ENCODE peak calls at places on chromosomes 11 and 22, in nine cellular contexts. One of them, this sample, is unnamed.

GRCh38 chr22:17769716-17770082 is 4.6 kb downstream of the BID start:
- DNase-seq in activated naive CD8-positive, alpha-beta T cell treated with anti-CD3 and anti-CD28 coated beads for 36 hours: no peak
- DNase-seq in endothelial cell: no peak
- DNase-seq in OCI-LY7: no peak
- DNase-seq in RCC 7860: no peak
- DNase-seq in caudate nucleus: no peak
- DNase-seq in AG04449: no peak
- DNase-seq in tibial artery: no peak
- DNase-seq in SK-N-DZ: no peak
- DNase-seq in this sample: no peak

GRCh38 chr11:69012092-69013008 is 696 bp downstream of the MRGPRF start:
- DNase-seq in activated naive CD8-positive, alpha-beta T cell treated with anti-CD3 and anti-CD28 coated beads for 36 hours: no peak
- DNase-seq in endothelial cell: no peak
- DNase-seq in OCI-LY7: no peak
- DNase-seq in RCC 7860: no peak
- DNase-seq in caudate nucleus: no peak
- DNase-seq in AG04449: no peak
- DNase-seq in tibial artery: no peak
- DNase-seq in SK-N-DZ: no peak
- DNase-seq in this sample: no peak

GRCh38 chr11:985435-985834 is 51.1 kb downstream of the MUC6 start:
- DNase-seq in activated naive CD8-positive, alpha-beta T cell treated with anti-CD3 and anti-CD28 coated beads for 36 hours: no peak
- DNase-seq in endothelial cell: no peak
- DNase-seq in OCI-LY7: no peak
- DNase-seq in RCC 7860: no peak
- DNase-seq in caudate nucleus: no peak
- DNase-seq in AG04449: no peak
- DNase-seq in tibial artery: no peak
- DNase-seq in SK-N-DZ: no peak
- DNase-seq in this sample: no peak

GRCh38 chr22:46443850-46444389 is 93.5 kb downstream of the CELSR1 start:
- DNase-seq in activated naive CD8-positive, alpha-beta T cell treated with anti-CD3 and anti-CD28 coated beads for 36 hours: no peak
- DNase-seq in endothelial cell: no peak
- DNase-seq in OCI-LY7: no peak
- DNase-seq in RCC 7860: no peak
- DNase-seq in caudate nucleus: no peak
- DNase-seq in AG04449: no peak
- DNase-seq in tibial artery: no peak
- DNase-seq in SK-N-DZ: no peak
- DNase-seq in this sample: no peak

GRCh38 chr22:43985532-43985931 is 30.3 kb downstream of the SAMM50 start:
- DNase-seq in activated naive CD8-positive, alpha-beta T cell treated with anti-CD3 and anti-CD28 coated beads for 36 hours: no peak
- DNase-seq in endothelial cell: no peak
- DNase-seq in OCI-LY7: no peak
- DNase-seq in RCC 7860: no peak
- DNase-seq in caudate nucleus: no peak
- DNase-seq in AG04449: no peak
- DNase-seq in tibial artery: no peak
- DNase-seq in SK-N-DZ: no peak
- DNase-seq in this sample: no peak

GRCh38 chr11:36426226-36426848 is 83.7 kb downstream of the TRAF6 start:
- DNase-seq in activated naive CD8-positive, alpha-beta T cell treated with anti-CD3 and anti-CD28 coated beads for 36 hours: no peak
- DNase-seq in endothelial cell: no peak
- DNase-seq in OCI-LY7: no peak
- DNase-seq in RCC 7860: no peak
- DNase-seq in caudate nucleus: no peak
- DNase-seq in AG04449: no peak
- DNase-seq in tibial artery: no peak
- DNase-seq in SK-N-DZ: no peak
- DNase-seq in this sample: no peak

GRCh38 chr11:113532697-113533424 is 57.7 kb upstream of the DRD2 start:
- DNase-seq in activated naive CD8-positive, alpha-beta T cell treated with anti-CD3 and anti-CD28 coated beads for 36 hours: peak
- DNase-seq in endothelial cell: peak
- DNase-seq in OCI-LY7: peak
- DNase-seq in RCC 7860: peak
- DNase-seq in caudate nucleus: peak
- DNase-seq in AG04449: peak
- DNase-seq in tibial artery: peak
- DNase-seq in SK-N-DZ: peak
- DNase-seq in this sample: peak

GRCh38 chr11:44316388-44317240 is 6.7 kb upstream of the ALX4 start:
- DNase-seq in activated naive CD8-positive, alpha-beta T cell treated with anti-CD3 and anti-CD28 coated beads for 36 hours: no peak
- DNase-seq in endothelial cell: no peak
- DNase-seq in OCI-LY7: no peak
- DNase-seq in RCC 7860: no peak
- DNase-seq in caudate nucleus: no peak
- DNase-seq in AG04449: no peak
- DNase-seq in tibial artery: peak
- DNase-seq in SK-N-DZ: no peak
- DNase-seq in this sample: no peak

GRCh38 chr11:84947970-84948600 is 679.1 kb downstream of the DLG2 start:
- DNase-seq in activated naive CD8-positive, alpha-beta T cell treated with anti-CD3 and anti-CD28 coated beads for 36 hours: no peak
- DNase-seq in endothelial cell: no peak
- DNase-seq in OCI-LY7: no peak
- DNase-seq in RCC 7860: no peak
- DNase-seq in caudate nucleus: peak
- DNase-seq in AG04449: no peak
- DNase-seq in tibial artery: no peak
- DNase-seq in SK-N-DZ: no peak
- DNase-seq in this sample: no peak

GRCh38 chr11:24239016-24239720 is 257.7 kb upstream of the LUZP2 start:
- DNase-seq in activated naive CD8-positive, alpha-beta T cell treated with anti-CD3 and anti-CD28 coated beads for 36 hours: no peak
- DNase-seq in endothelial cell: no peak
- DNase-seq in OCI-LY7: no peak
- DNase-seq in RCC 7860: no peak
- DNase-seq in caudate nucleus: no peak
- DNase-seq in AG04449: peak
- DNase-seq in tibial artery: no peak
- DNase-seq in SK-N-DZ: no peak
- DNase-seq in this sample: no peak

GRCh38 chr22:19579880-19580279 is 55.7 kb upstream of the CLDN5 start:
- DNase-seq in activated naive CD8-positive, alpha-beta T cell treated with anti-CD3 and anti-CD28 coated beads for 36 hours: peak
- DNase-seq in endothelial cell: peak
- DNase-seq in OCI-LY7: peak
- DNase-seq in RCC 7860: no peak
- DNase-seq in caudate nucleus: no peak
- DNase-seq in AG04449: no peak
- DNase-seq in tibial artery: no peak
- DNase-seq in SK-N-DZ: no peak
- DNase-seq in this sample: no peak

GRCh38 chr22:43798492-43798891 is 13.6 kb downstream of the EFCAB6 start:
- DNase-seq in activated naive CD8-positive, alpha-beta T cell treated with anti-CD3 and anti-CD28 coated beads for 36 hours: no peak
- DNase-seq in endothelial cell: no peak
- DNase-seq in OCI-LY7: peak
- DNase-seq in RCC 7860: peak
- DNase-seq in caudate nucleus: no peak
- DNase-seq in AG04449: no peak
- DNase-seq in tibial artery: no peak
- DNase-seq in SK-N-DZ: no peak
- DNase-seq in this sample: no peak

GRCh38 chr11:1604711-1605110 is 3.6 kb downstream of the KRTAP5-3 start:
- DNase-seq in activated naive CD8-positive, alpha-beta T cell treated with anti-CD3 and anti-CD28 coated beads for 36 hours: no peak
- DNase-seq in endothelial cell: no peak
- DNase-seq in OCI-LY7: no peak
- DNase-seq in RCC 7860: no peak
- DNase-seq in caudate nucleus: no peak
- DNase-seq in AG04449: no peak
- DNase-seq in tibial artery: peak
- DNase-seq in SK-N-DZ: no peak
- DNase-seq in this sample: no peak

GRCh38 chr11:62394825-62395538 is 23.9 kb upstream of the SCGB1A1 start:
- DNase-seq in activated naive CD8-positive, alpha-beta T cell treated with anti-CD3 and anti-CD28 coated beads for 36 hours: peak
- DNase-seq in endothelial cell: peak
- DNase-seq in OCI-LY7: peak
- DNase-seq in RCC 7860: peak
- DNase-seq in caudate nucleus: peak
- DNase-seq in AG04449: peak
- DNase-seq in tibial artery: peak
- DNase-seq in SK-N-DZ: peak
- DNase-seq in this sample: peak

GRCh38 chr11:124676386-124676785 is 2.7 kb downstream of the SPA17 start:
- DNase-seq in activated naive CD8-positive, alpha-beta T cell treated with anti-CD3 and anti-CD28 coated beads for 36 hours: no peak
- DNase-seq in endothelial cell: no peak
- DNase-seq in OCI-LY7: no peak
- DNase-seq in RCC 7860: no peak
- DNase-seq in caudate nucleus: no peak
- DNase-seq in AG04449: no peak
- DNase-seq in tibial artery: peak
- DNase-seq in SK-N-DZ: no peak
- DNase-seq in this sample: no peak

GRCh38 chr11:95322546-95322945 is 91.5 kb upstream of the SESN3 start:
- DNase-seq in activated naive CD8-positive, alpha-beta T cell treated with anti-CD3 and anti-CD28 coated beads for 36 hours: no peak
- DNase-seq in endothelial cell: no peak
- DNase-seq in OCI-LY7: no peak
- DNase-seq in RCC 7860: no peak
- DNase-seq in caudate nucleus: no peak
- DNase-seq in AG04449: peak
- DNase-seq in tibial artery: no peak
- DNase-seq in SK-N-DZ: no peak
- DNase-seq in this sample: no peak

GRCh38 chr11:118410055-118410745 is 8.8 kb downstream of the ATP5MG start:
- DNase-seq in activated naive CD8-positive, alpha-beta T cell treated with anti-CD3 and anti-CD28 coated beads for 36 hours: no peak
- DNase-seq in endothelial cell: no peak
- DNase-seq in OCI-LY7: no peak
- DNase-seq in RCC 7860: no peak
- DNase-seq in caudate nucleus: no peak
- DNase-seq in AG04449: no peak
- DNase-seq in tibial artery: no peak
- DNase-seq in SK-N-DZ: no peak
- DNase-seq in this sample: no peak

GRCh38 chr11:27718853-27719574 is 18.8 kb upstream of the BDNF start:
- DNase-seq in activated naive CD8-positive, alpha-beta T cell treated with anti-CD3 and anti-CD28 coated beads for 36 hours: no peak
- DNase-seq in endothelial cell: peak
- DNase-seq in OCI-LY7: no peak
- DNase-seq in RCC 7860: no peak
- DNase-seq in caudate nucleus: no peak
- DNase-seq in AG04449: no peak
- DNase-seq in tibial artery: peak
- DNase-seq in SK-N-DZ: peak
- DNase-seq in this sample: peak

GRCh38 chr22:33357894-33358440 is 299.8 kb upstream of the SYN3 start:
- DNase-seq in activated naive CD8-positive, alpha-beta T cell treated with anti-CD3 and anti-CD28 coated beads for 36 hours: no peak
- DNase-seq in endothelial cell: no peak
- DNase-seq in OCI-LY7: no peak
- DNase-seq in RCC 7860: no peak
- DNase-seq in caudate nucleus: no peak
- DNase-seq in AG04449: no peak
- DNase-seq in tibial artery: no peak
- DNase-seq in SK-N-DZ: no peak
- DNase-seq in this sample: no peak

GRCh38 chr11:92960886-92961285 is 8.6 kb upstream of the MTNR1B start:
- DNase-seq in activated naive CD8-positive, alpha-beta T cell treated with anti-CD3 and anti-CD28 coated beads for 36 hours: no peak
- DNase-seq in endothelial cell: no peak
- DNase-seq in OCI-LY7: no peak
- DNase-seq in RCC 7860: no peak
- DNase-seq in caudate nucleus: no peak
- DNase-seq in AG04449: no peak
- DNase-seq in tibial artery: no peak
- DNase-seq in SK-N-DZ: no peak
- DNase-seq in this sample: no peak

GRCh38 chr11:94171693-94172440 is 43.2 kb downstream of the PANX1 start:
- DNase-seq in activated naive CD8-positive, alpha-beta T cell treated with anti-CD3 and anti-CD28 coated beads for 36 hours: peak
- DNase-seq in endothelial cell: peak
- DNase-seq in OCI-LY7: peak
- DNase-seq in RCC 7860: no peak
- DNase-seq in caudate nucleus: no peak
- DNase-seq in AG04449: no peak
- DNase-seq in tibial artery: no peak
- DNase-seq in SK-N-DZ: peak
- DNase-seq in this sample: peak

GRCh38 chr11:60169264-60169915 is 13.5 kb downstream of the MS4A6A start:
- DNase-seq in activated naive CD8-positive, alpha-beta T cell treated with anti-CD3 and anti-CD28 coated beads for 36 hours: peak
- DNase-seq in endothelial cell: no peak
- DNase-seq in OCI-LY7: peak
- DNase-seq in RCC 7860: peak
- DNase-seq in caudate nucleus: no peak
- DNase-seq in AG04449: no peak
- DNase-seq in tibial artery: no peak
- DNase-seq in SK-N-DZ: no peak
- DNase-seq in this sample: peak

GRCh38 chr11:70523384-70524095 is 125.2 kb downstream of the CTTN start:
- DNase-seq in activated naive CD8-positive, alpha-beta T cell treated with anti-CD3 and anti-CD28 coated beads for 36 hours: no peak
- DNase-seq in endothelial cell: no peak
- DNase-seq in OCI-LY7: no peak
- DNase-seq in RCC 7860: no peak
- DNase-seq in caudate nucleus: no peak
- DNase-seq in AG04449: no peak
- DNase-seq in tibial artery: no peak
- DNase-seq in SK-N-DZ: no peak
- DNase-seq in this sample: no peak

GRCh38 chr11:115652094-115652493 is 147.9 kb upstream of the CADM1 start:
- DNase-seq in activated naive CD8-positive, alpha-beta T cell treated with anti-CD3 and anti-CD28 coated beads for 36 hours: no peak
- DNase-seq in endothelial cell: no peak
- DNase-seq in OCI-LY7: no peak
- DNase-seq in RCC 7860: no peak
- DNase-seq in caudate nucleus: no peak
- DNase-seq in AG04449: no peak
- DNase-seq in tibial artery: no peak
- DNase-seq in SK-N-DZ: no peak
- DNase-seq in this sample: no peak

GRCh38 chr11:2744166-2744565 is 44.4 kb upstream of the KCNQ1OT1 start:
- DNase-seq in activated naive CD8-positive, alpha-beta T cell treated with anti-CD3 and anti-CD28 coated beads for 36 hours: no peak
- DNase-seq in endothelial cell: no peak
- DNase-seq in OCI-LY7: no peak
- DNase-seq in RCC 7860: no peak
- DNase-seq in caudate nucleus: no peak
- DNase-seq in AG04449: no peak
- DNase-seq in tibial artery: peak
- DNase-seq in SK-N-DZ: no peak
- DNase-seq in this sample: no peak

GRCh38 chr22:47199949-47200272 is 437.5 kb downstream of the TBC1D22A start:
- DNase-seq in activated naive CD8-positive, alpha-beta T cell treated with anti-CD3 and anti-CD28 coated beads for 36 hours: no peak
- DNase-seq in endothelial cell: no peak
- DNase-seq in OCI-LY7: no peak
- DNase-seq in RCC 7860: no peak
- DNase-seq in caudate nucleus: no peak
- DNase-seq in AG04449: no peak
- DNase-seq in tibial artery: no peak
- DNase-seq in SK-N-DZ: no peak
- DNase-seq in this sample: no peak

GRCh38 chr22:35489225-35489624 is 51.4 kb upstream of the RASD2 start:
- DNase-seq in activated naive CD8-positive, alpha-beta T cell treated with anti-CD3 and anti-CD28 coated beads for 36 hours: no peak
- DNase-seq in endothelial cell: no peak
- DNase-seq in OCI-LY7: no peak
- DNase-seq in RCC 7860: no peak
- DNase-seq in caudate nucleus: no peak
- DNase-seq in AG04449: no peak
- DNase-seq in tibial artery: no peak
- DNase-seq in SK-N-DZ: no peak
- DNase-seq in this sample: no peak

GRCh38 chr22:44292521-44292920 is 20.2 kb downstream of the SHISAL1 start:
- DNase-seq in activated naive CD8-positive, alpha-beta T cell treated with anti-CD3 and anti-CD28 coated beads for 36 hours: no peak
- DNase-seq in endothelial cell: no peak
- DNase-seq in OCI-LY7: no peak
- DNase-seq in RCC 7860: no peak
- DNase-seq in caudate nucleus: no peak
- DNase-seq in AG04449: no peak
- DNase-seq in tibial artery: no peak
- DNase-seq in SK-N-DZ: no peak
- DNase-seq in this sample: no peak

GRCh38 chr11:65204646-65205601 is 23.2 kb downstream of the CAPN1 start:
- DNase-seq in activated naive CD8-positive, alpha-beta T cell treated with anti-CD3 and anti-CD28 coated beads for 36 hours: peak
- DNase-seq in endothelial cell: peak
- DNase-seq in OCI-LY7: peak
- DNase-seq in RCC 7860: no peak
- DNase-seq in caudate nucleus: peak
- DNase-seq in AG04449: no peak
- DNase-seq in tibial artery: peak
- DNase-seq in SK-N-DZ: peak
- DNase-seq in this sample: peak

GRCh38 chr22:41523464-41524221 is 20.6 kb downstream of the POLR3H start:
- DNase-seq in activated naive CD8-positive, alpha-beta T cell treated with anti-CD3 and anti-CD28 coated beads for 36 hours: no peak
- DNase-seq in endothelial cell: no peak
- DNase-seq in OCI-LY7: no peak
- DNase-seq in RCC 7860: no peak
- DNase-seq in caudate nucleus: no peak
- DNase-seq in AG04449: no peak
- DNase-seq in tibial artery: peak
- DNase-seq in SK-N-DZ: no peak
- DNase-seq in this sample: no peak

This sample was measured in neuronal stem cell.